ENCODE peak calls at places on chromosomes 5 and 9, in five cellular contexts. D, B, V, H and A are unnamed samples.

GRCh38 chr9:133125706-133126696 is 5.0 kb upstream of the RALGDS start:
- DNase-seq in D (no peak), V (no peak), B (no peak), H (peak), A (peak)

GRCh38 chr9:4207881-4208615 is 91.8 kb downstream of the GLIS3 start:
- DNase-seq in B (no peak), D (no peak), V (no peak), H (no peak), A (no peak)

GRCh38 chr5:66814146-66814991 is 218.2 kb downstream of the MAST4 start:
- DNase-seq in V (peak), B (no peak), D (peak), H (no peak), A (peak)

GRCh38 chr5:99177796-99178195 is 249.0 kb upstream of the CHD1 start:
- DNase-seq in D (no peak), B (no peak), V (no peak), H (no peak), A (no peak)

GRCh38 chr9:13865869-13866268 is 448.1 kb downstream of the NFIB start:
- DNase-seq in D (no peak), B (no peak), H (no peak), V (no peak), A (no peak)

GRCh38 chr5:98460536-98460935 is 312.9 kb upstream of the RGMB start:
- DNase-seq in D (no peak), H (no peak), B (no peak), V (no peak), A (no peak)

GRCh38 chr9:83706703-83707517 is 848 bp downstream of the UBQLN1 start:
- DNase-seq in D (peak), B (no peak), H (peak), V (peak), A (peak)

GRCh38 chr9:126788631-126789349 is 16.1 kb upstream of the ZBTB43 start:
- DNase-seq in H (no peak), B (peak), D (no peak), V (no peak), A (no peak)

GRCh38 chr5:83363111-83363510 is 108.4 kb upstream of the VCAN start:
- DNase-seq in B (no peak), V (no peak), D (no peak), H (no peak), A (no peak)

GRCh38 chr9:107465467-107466451 is 23.8 kb downstream of the KLF4 start:
- DNase-seq in V (peak), H (peak), B (no peak), D (peak), A (peak)
- TF ChIP-seq CTCF in V (peak), H (peak), B (no peak), D (peak), A (peak)

GRCh38 chr9:38392235-38393127 is at the start of gene ALDH1B1:
- DNase-seq in B (peak), V (peak), H (peak), D (peak), A (peak)
- TF ChIP-seq CTCF in B (no peak), V (peak), H (no peak), D (no peak), A (no peak)

GRCh38 chr5:172662596-172662995 is 21.5 kb downstream of the NEURL1B start:
- DNase-seq in V (no peak), H (no peak), D (no peak), B (no peak), A (no peak)

GRCh38 chr5:172665049-172665541 is 24.0 kb downstream of the NEURL1B start:
- DNase-seq in V (no peak), H (no peak), B (no peak), D (no peak), A (no peak)

GRCh38 chr5:172661536-172661935 is 20.5 kb downstream of the NEURL1B start:
- DNase-seq in V (no peak), H (no peak), B (no peak), D (peak), A (no peak)

GRCh38 chr5:172666251-172666650 is 25.2 kb downstream of the NEURL1B start:
- DNase-seq in V (no peak), H (no peak), D (peak), B (no peak), A (no peak)

DNA sequence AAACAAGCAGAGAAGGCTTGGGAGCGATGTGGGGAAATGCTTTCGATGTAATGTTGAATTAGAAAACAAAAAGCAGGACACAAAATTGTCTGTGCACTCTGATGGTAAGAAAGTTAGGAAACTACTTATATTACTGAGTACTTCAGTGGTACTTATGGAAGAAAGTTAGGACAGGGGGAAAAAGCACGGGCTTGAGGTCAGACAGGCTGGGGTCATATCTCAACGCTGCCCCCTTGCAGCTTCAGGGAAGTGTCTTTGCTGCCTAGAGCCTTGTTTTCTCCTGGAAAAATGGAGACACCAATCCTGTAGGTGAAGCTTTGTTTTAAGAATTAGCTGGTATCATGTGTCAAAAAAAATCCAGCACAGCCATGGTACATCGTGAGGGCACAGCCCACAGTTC is 23.0 kb downstream of the NEURL1B start:
- DNase-seq in B (no peak), V (no peak), D (no peak), H (no peak), A (no peak)
- TF ChIP-seq CTCF in B (no peak), V (no peak), D (no peak), H (no peak), A (no peak)

DNA sequence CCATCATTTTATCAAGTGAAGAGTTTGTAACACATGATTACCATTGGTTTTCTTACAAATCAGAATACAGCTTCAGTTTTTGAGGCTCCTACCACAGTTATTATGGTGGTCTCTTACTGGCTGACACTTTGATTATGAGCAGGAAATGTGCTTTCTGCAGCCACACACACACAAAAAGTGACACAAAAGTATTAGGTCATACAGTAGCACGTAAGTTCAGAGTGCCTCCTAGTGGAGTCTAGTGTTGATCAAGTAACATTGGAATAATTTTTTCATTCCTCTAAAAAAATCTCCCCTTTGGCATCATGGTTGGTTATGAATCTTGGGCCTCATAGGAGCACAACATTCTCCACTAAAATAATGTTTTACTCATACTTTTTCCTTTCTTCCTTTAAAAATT is 37.6 kb downstream of the PAM start:
- DNase-seq in V (no peak), H (no peak), D (no peak), B (no peak), A (no peak)
- TF ChIP-seq CTCF in V (peak), H (no peak), D (no peak), B (no peak), A (no peak)

GRCh38 chr9:130143279-130143893 is 28.8 kb upstream of the NCS1 start:
- DNase-seq in H (no peak), V (no peak), D (no peak), B (no peak), A (no peak)

GRCh38 chr9:130143974-130144373 is 28.2 kb upstream of the NCS1 start:
- DNase-seq in B (no peak), D (no peak), H (no peak), V (no peak), A (no peak)

GRCh38 chr9:130142635-130143034 is 29.6 kb upstream of the NCS1 start:
- DNase-seq in V (no peak), B (no peak), D (no peak), H (no peak), A (no peak)

GRCh38 chr9:130147215-130147614 is 25.0 kb upstream of the NCS1 start:
- DNase-seq in B (no peak), H (no peak), D (no peak), V (no peak), A (no peak)

DNA sequence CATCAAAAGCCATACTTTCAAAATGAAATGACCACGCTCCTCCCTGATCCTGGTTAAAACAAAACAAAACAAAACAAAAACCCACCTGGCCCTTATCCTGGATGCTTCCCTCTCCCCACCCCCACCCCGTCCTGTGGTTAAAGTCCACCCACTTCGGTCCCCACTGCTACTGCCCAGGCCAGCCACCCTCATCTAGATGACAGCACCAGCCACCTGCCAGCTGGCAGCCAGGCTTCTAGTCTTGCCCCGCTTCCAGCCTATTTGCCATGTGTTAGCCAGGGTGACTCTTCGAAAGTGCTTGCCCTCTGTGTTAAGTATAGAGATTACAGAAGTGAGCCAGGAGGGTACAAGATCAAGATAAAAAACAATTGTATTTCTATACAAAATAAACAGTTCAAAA is 27.5 kb upstream of the NCS1 start:
- DNase-seq in H (no peak), V (no peak), B (no peak), D (no peak), A (no peak)
- TF ChIP-seq CTCF in H (no peak), V (no peak), B (no peak), D (no peak), A (no peak)

GRCh38 chr5:57097526-57097925 is 76.3 kb upstream of the GPBP1 start:
- DNase-seq in V (no peak), H (no peak), D (no peak), B (no peak), A (no peak)

GRCh38 chr5:57094753-57095683 is 78.8 kb upstream of the GPBP1 start:
- DNase-seq in H (peak), D (peak), B (peak), V (no peak), A (no peak)
- TF ChIP-seq CTCF in H (peak), D (no peak), B (peak), V (no peak), A (no peak)

DNA sequence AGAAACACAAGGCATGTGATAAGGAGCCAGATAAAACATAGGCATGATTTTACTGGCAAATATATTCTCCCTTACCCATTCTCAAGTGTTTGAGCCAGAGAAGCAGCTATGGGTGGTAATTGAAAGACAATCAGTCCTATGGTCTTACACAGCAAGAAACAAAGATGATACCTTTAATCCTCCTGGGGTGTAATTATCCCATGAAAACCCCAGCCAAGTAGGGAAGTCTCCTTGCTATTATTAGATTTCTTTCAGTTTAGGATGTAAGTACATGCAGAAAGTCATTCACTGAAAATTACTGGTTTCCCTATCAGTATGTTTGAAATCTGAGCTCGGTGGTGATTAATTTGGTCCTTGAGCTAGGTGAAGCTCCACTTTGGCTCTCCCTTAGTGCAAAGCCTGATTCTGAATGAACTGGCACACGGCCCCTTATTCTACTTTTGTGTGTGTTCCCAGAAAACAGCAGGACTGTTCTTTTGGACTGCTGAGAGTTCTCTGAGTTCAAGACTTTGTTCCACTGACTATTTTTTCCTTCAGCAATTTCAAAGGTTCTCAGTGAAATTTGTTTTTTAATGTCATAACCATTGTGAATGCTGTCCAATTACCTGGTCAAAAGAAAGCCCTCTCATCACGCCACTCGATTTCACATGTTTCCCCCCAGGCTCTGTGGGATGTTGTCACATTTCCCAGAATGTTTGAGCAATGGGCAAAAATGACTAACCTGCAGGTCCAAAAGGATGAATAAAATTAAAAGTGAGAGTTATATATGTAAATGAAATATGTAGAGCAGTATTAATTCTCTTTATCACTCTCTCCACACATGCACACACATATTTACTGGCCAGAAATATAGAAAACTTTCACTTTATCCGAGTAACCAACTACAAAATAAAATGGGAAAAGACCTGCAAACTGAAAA is 343.0 kb downstream of the RAB3C start:
- DNase-seq in B (no peak), H (no peak), V (no peak), D (no peak), A (no peak)
- TF ChIP-seq CTCF in B (no peak), H (no peak), V (no peak), D (no peak), A (no peak)

GRCh38 chr5:174811438-174811837 is 87.1 kb downstream of the MSX2 start:
- DNase-seq in D (no peak), H (no peak), B (no peak), V (no peak), A (no peak)

GRCh38 chr5:174817610-174818009 is 93.2 kb downstream of the MSX2 start:
- DNase-seq in H (no peak), D (no peak), V (no peak), B (no peak), A (no peak)

GRCh38 chr5:174818430-174818829 is 94.0 kb downstream of the MSX2 start:
- DNase-seq in H (no peak), B (no peak), V (no peak), D (no peak), A (no peak)

DNA sequence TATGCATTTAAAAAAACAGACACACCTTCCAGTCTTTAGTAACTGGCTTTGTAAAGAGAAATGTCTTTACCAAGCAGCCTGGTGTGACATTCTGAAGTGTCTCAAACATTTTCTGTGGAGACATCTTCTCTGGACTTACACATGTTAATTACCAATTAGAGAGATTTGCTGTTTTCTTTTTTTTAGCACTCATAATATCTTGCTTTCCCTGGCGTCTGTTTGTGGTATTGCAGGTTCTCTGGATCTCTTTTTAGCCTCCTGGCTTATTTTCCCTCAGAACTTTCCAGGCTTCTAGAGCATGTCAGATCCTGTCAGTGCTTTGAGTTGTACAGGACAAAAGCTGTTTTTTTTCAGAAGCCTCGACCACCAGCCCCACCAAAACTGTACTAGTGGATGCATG is 92.5 kb downstream of the MSX2 start:
- DNase-seq in B (no peak), D (no peak), H (no peak), V (no peak), A (no peak)
- TF ChIP-seq CTCF in B (peak), D (peak), H (no peak), V (peak), A (no peak)

GRCh38 chr5:38515081-38515480 is 41.4 kb downstream of the LIFR start:
- DNase-seq in D (no peak), V (no peak), B (no peak), H (no peak), A (no peak)

GRCh38 chr5:38518341-38518740 is 38.1 kb downstream of the LIFR start:
- DNase-seq in V (no peak), D (no peak), H (no peak), B (no peak), A (no peak)

GRCh38 chr5:38519476-38519875 is 37.0 kb downstream of the LIFR start:
- DNase-seq in V (no peak), B (no peak), D (no peak), H (no peak), A (no peak)

GRCh38 chr5:38515648-38516047 is 40.8 kb downstream of the LIFR start:
- DNase-seq in B (no peak), H (no peak), V (no peak), D (no peak), A (no peak)
- TF ChIP-seq CTCF in B (no peak), H (no peak), V (peak), D (no peak), A (no peak)

GRCh38 chr5:67817652-67818051 is 397.9 kb upstream of the PIK3R1 start:
- DNase-seq in B (no peak), D (no peak), V (no peak), H (no peak), A (no peak)
- TF ChIP-seq CTCF in B (no peak), D (no peak), V (no peak), H (no peak), A (no peak)